ENCODE peak calls at places on chromosome 22, in eight cellular contexts. O, L, W, Y, N, X, G and K are unnamed samples.

GRCh38 chr22:46726986-46727317 is 11.1 kb downstream of the CERK start:
- DNase-seq in O (no peak), L (no peak), W (no peak), Y (no peak), N (no peak), X (no peak), G (no peak), K (no peak)

GRCh38 chr22:28799125-28799833 is 1.1 kb downstream of the XBP1 start:
- DNase-seq in O (no peak), L (peak), W (peak), Y (peak), N (no peak), X (peak), G (peak), K (peak)

GRCh38 chr22:17265649-17266248 is 46.5 kb upstream of the ADA2 start:
- DNase-seq in O (no peak), L (no peak), W (no peak), Y (no peak), N (no peak), X (no peak), G (no peak), K (no peak)

GRCh38 chr22:43270314-43270908 is 72.8 kb downstream of the SCUBE1 start:
- DNase-seq in O (no peak), L (no peak), W (no peak), Y (no peak), N (no peak), X (no peak), G (peak), K (no peak)

GRCh38 chr22:27372969-27373670 is 428.4 kb downstream of the MN1 start:
- DNase-seq in O (no peak), L (no peak), W (peak), Y (no peak), N (no peak), X (no peak), G (peak), K (no peak)

GRCh38 chr22:24421428-24421931 is 5.9 kb upstream of the ADORA2A start:
- DNase-seq in O (no peak), L (no peak), W (peak), Y (no peak), N (no peak), X (no peak), G (peak), K (no peak)

GRCh38 chr22:31945971-31946680 is 1.8 kb downstream of the YWHAH start:
- DNase-seq in O (no peak), L (no peak), W (no peak), Y (no peak), N (no peak), X (peak), G (no peak), K (no peak)

GRCh38 chr22:39316440-39317083 is 2.9 kb downstream of the RPL3 start:
- DNase-seq in O (peak), L (peak), W (peak), Y (peak), N (peak), X (peak), G (peak), K (peak)

GRCh38 chr22:45531944-45532631 is 29.4 kb downstream of the FBLN1 start:
- DNase-seq in O (no peak), L (no peak), W (no peak), Y (no peak), N (no peak), X (no peak), G (no peak), K (no peak)

GRCh38 chr22:24525416-24526037 is 29.4 kb downstream of the GUCD1 start:
- DNase-seq in O (peak), L (peak), W (peak), Y (peak), N (peak), X (peak), G (peak), K (peak)

GRCh38 chr22:27853404-27853803 is 51.8 kb upstream of the MN1 start:
- DNase-seq in O (no peak), L (no peak), W (no peak), Y (no peak), N (no peak), X (no peak), G (no peak), K (peak)

GRCh38 chr22:39299829-39300178 is 19.6 kb downstream of the RPL3 start:
- DNase-seq in O (no peak), L (no peak), W (no peak), Y (no peak), N (no peak), X (no peak), G (no peak), K (no peak)

GRCh38 chr22:22031183-22031560 is 48.6 kb upstream of the TOP3B start:
- DNase-seq in O (no peak), L (no peak), W (no peak), Y (no peak), N (no peak), X (no peak), G (no peak), K (no peak)

GRCh38 chr22:22210375-22210774 is 34.2 kb upstream of the VPREB1 start:
- DNase-seq in O (peak), L (no peak), W (peak), Y (no peak), N (no peak), X (peak), G (no peak), K (peak)

GRCh38 chr22:47595122-47595521 is 832.7 kb downstream of the TBC1D22A start:
- DNase-seq in O (no peak), L (no peak), W (no peak), Y (no peak), N (no peak), X (no peak), G (no peak), K (no peak)

GRCh38 chr22:42365337-42365865 is 66.8 kb downstream of the NFAM1 start:
- DNase-seq in O (no peak), L (no peak), W (no peak), Y (no peak), N (no peak), X (no peak), G (no peak), K (no peak)

GRCh38 chr22:46003271-46004091 is 26.5 kb upstream of the WNT7B start:
- DNase-seq in O (no peak), L (peak), W (no peak), Y (no peak), N (no peak), X (no peak), G (no peak), K (no peak)

GRCh38 chr22:44464000-44464399 is 34.0 kb downstream of the RTL6 start:
- DNase-seq in O (no peak), L (peak), W (no peak), Y (no peak), N (no peak), X (no peak), G (no peak), K (no peak)

GRCh38 chr22:18076060-18076497 is 1.7 kb upstream of the PEX26 start:
- DNase-seq in O (no peak), L (peak), W (peak), Y (peak), N (no peak), X (peak), G (peak), K (peak)

GRCh38 chr22:42763965-42764480 is 43.4 kb upstream of the A4GALT start:
- DNase-seq in O (no peak), L (no peak), W (no peak), Y (no peak), N (no peak), X (no peak), G (no peak), K (no peak)

GRCh38 chr22:27531782-27532530 is 269.6 kb downstream of the MN1 start:
- DNase-seq in O (no peak), L (no peak), W (no peak), Y (no peak), N (no peak), X (peak), G (no peak), K (peak)

GRCh38 chr22:42780070-42780540 is 59.4 kb upstream of the A4GALT start:
- DNase-seq in O (peak), L (peak), W (peak), Y (no peak), N (peak), X (peak), G (peak), K (peak)

GRCh38 chr22:28670153-28670552 is 9.5 kb downstream of the TTC28 start:
- DNase-seq in O (no peak), L (no peak), W (no peak), Y (no peak), N (no peak), X (no peak), G (no peak), K (peak)

GRCh38 chr22:32999039-32999861 is 58.9 kb downstream of the SYN3 start:
- DNase-seq in O (no peak), L (no peak), W (no peak), Y (no peak), N (no peak), X (no peak), G (no peak), K (peak)

GRCh38 chr22:28024422-28024888 is 105.4 kb upstream of the PITPNB start:
- DNase-seq in O (no peak), L (peak), W (no peak), Y (peak), N (no peak), X (no peak), G (no peak), K (no peak)

GRCh38 chr22:44413211-44413610 is 84.8 kb downstream of the RTL6 start:
- DNase-seq in O (no peak), L (no peak), W (no peak), Y (no peak), N (no peak), X (no peak), G (no peak), K (no peak)

GRCh38 chr22:29143848-29144785 is 61.6 kb upstream of the EMID1 start:
- DNase-seq in O (no peak), L (peak), W (no peak), Y (no peak), N (no peak), X (no peak), G (no peak), K (no peak)

GRCh38 chr22:29569011-29569678 is 11.8 kb downstream of the NIPSNAP1 start:
- DNase-seq in O (no peak), L (no peak), W (no peak), Y (no peak), N (no peak), X (no peak), G (peak), K (no peak)

DNA sequence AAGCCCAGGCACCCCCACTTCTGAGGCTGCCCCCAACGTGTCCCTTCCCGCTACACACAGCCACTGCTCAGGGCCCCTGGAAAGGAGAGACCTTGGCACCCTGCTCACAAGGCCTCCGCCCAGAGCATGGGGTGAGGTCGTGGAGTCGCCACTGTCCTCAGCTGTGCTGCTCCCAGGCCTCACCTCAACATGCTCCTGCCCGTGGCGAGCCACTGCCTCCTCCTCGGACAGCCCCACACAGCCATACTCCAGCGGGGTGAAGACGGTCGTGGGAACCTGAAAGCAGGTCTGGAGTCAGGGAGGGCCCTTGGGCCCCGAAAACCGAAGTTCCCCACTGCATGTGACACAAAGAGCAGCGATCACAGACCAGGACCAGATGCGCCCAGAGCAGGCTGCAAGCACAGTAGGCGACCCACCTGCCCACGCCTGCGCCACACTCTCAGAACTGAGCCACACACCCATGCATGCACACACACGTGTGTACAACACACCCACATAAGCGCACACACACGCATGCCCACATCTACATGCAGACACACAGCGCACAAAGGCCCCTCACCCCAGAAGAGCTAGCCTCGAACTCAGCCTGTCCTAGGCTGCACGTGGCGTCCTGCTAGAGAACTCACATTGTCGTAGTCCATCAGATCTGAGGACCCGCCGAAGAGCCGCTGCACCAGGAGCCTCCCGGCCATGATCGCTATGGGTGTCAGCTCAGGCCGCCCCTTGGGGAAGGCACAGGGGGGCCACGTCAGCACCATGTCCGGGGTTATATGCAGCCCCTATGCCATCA is 25.5 kb upstream of the GNB1L start:
- DNase-seq in O (no peak), L (no peak), W (no peak), Y (peak), N (no peak), X (no peak), G (no peak), K (no peak)
- TF ChIP-seq CTCF in O (no peak), L (no peak), W (no peak), Y (no peak), N (no peak), X (no peak), G (no peak), K (no peak)

GRCh38 chr22:25763239-25763777 is 21.3 kb downstream of the MYO18B start:
- DNase-seq in O (no peak), L (no peak), W (no peak), Y (no peak), N (no peak), X (no peak), G (no peak), K (no peak)
- TF ChIP-seq CTCF in O (no peak), L (no peak), W (no peak), Y (no peak), N (no peak), X (no peak), G (no peak), K (no peak)

GRCh38 chr22:50641696-50642607 is 14.0 kb upstream of the ARSA start:
- DNase-seq in O (no peak), L (no peak), W (no peak), Y (peak), N (no peak), X (peak), G (no peak), K (peak)
- TF ChIP-seq CTCF in O (no peak), L (peak), W (peak), Y (no peak), N (no peak), X (peak), G (no peak), K (peak)

GRCh38 chr22:37165940-37166674 is 16.4 kb upstream of the IL2RB start:
- DNase-seq in O (no peak), L (no peak), W (no peak), Y (no peak), N (no peak), X (no peak), G (no peak), K (no peak)
- TF ChIP-seq CTCF in O (no peak), L (no peak), W (no peak), Y (no peak), N (no peak), X (no peak), G (no peak), K (no peak)

GRCh38 chr22:20771918-20772625 is 1.8 kb upstream of the SERPIND1 start:
- DNase-seq in O (no peak), L (no peak), W (no peak), Y (no peak), N (no peak), X (no peak), G (peak), K (no peak)
- TF ChIP-seq CTCF in O (no peak), L (no peak), W (no peak), Y (no peak), N (no peak), X (peak), G (peak), K (no peak)

GRCh38 chr22:30940655-30941362 is 27.8 kb downstream of the MORC2 start:
- DNase-seq in O (peak), L (no peak), W (no peak), Y (no peak), N (peak), X (no peak), G (no peak), K (no peak)
- TF ChIP-seq CTCF in O (no peak), L (no peak), W (no peak), Y (no peak), N (no peak), X (no peak), G (no peak), K (no peak)

DNA sequence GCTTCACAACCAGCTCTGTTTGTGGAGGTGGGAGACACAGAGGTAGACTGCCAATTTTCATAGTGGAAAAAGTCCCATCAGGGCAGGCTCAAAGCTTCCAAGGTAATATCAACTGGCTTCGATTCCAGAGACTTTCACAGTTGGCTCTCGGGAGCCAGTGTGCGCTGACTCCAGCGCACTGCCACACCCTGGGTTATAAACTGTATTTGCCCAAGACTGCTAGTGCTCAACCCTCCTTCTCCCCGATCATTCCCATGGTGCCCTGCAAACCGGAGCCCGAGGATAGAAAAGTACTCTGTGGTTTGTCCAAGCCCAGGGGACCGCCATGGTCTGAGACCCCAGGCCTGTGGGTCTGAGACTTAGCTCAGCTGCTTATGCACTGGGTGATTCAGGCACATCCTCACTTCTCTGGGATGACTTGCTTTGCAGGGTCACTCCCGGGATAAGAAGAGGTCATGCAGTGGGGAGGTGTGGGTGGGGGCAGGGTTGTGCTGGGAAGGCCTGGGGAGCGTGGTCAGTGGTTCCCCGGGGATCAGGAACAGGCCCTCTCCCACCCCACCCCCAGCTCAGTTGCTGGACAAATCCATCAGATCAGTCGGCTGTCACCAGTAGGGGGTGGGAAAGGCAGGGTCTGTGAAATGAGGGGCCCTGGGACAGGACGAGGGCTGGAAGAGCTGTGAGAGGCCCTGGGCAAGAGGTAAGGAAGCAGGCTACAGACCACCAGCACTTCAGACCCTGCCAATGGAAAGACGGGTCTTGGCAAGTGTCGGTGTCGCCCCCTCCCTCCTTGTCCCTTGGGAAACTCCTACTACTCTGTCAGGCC is 26.7 kb upstream of the PICK1 start:
- DNase-seq in O (no peak), L (no peak), W (no peak), Y (no peak), N (no peak), X (no peak), G (no peak), K (no peak)
- TF ChIP-seq CTCF in O (no peak), L (no peak), W (no peak), Y (no peak), N (no peak), X (no peak), G (no peak), K (no peak)

GRCh38 chr22:41197046-41197807 is 7.9 kb upstream of the L3MBTL2 start:
- DNase-seq in O (peak), L (peak), W (peak), Y (peak), N (peak), X (peak), G (peak), K (peak)
- TF ChIP-seq CTCF in O (no peak), L (peak), W (peak), Y (peak), N (no peak), X (peak), G (no peak), K (no peak)